ENCODE peak calls at places on chromosomes 2 and 18, in four cellular contexts. One of them, this sample, is unnamed.

GRCh38 chr18:30405038-30405437 is 637.5 kb downstream of the DSC3 start:
- DNase-seq in HCT116: no peak
- DNase-seq in PC-3: no peak
- DNase-seq in breast epithelium: no peak
- DNase-seq in this sample: no peak

GRCh38 chr2:181891258-181891965 is at the start of gene ITPRID2:
- DNase-seq in breast epithelium: peak; percentile 69
- DNase-seq in HCT116: peak; percentile 74
- DNase-seq in PC-3: peak; percentile 92
- DNase-seq in this sample: peak; percentile 89

GRCh38 chr18:57624988-57625387 is 3.4 kb upstream of the NARS1 start:
- DNase-seq in PC-3: peak; percentile 21
- DNase-seq in breast epithelium: no peak
- DNase-seq in HCT116: peak; percentile 15
- DNase-seq in this sample: no peak

GRCh38 chr2:217070043-217070430 is 210.2 kb upstream of the TNP1 start:
- DNase-seq in breast epithelium: no peak
- DNase-seq in PC-3: no peak
- DNase-seq in HCT116: no peak
- DNase-seq in this sample: no peak

GRCh38 chr2:8511868-8512612 is 169.8 kb upstream of the ID2 start:
- DNase-seq in PC-3: peak; percentile 16
- DNase-seq in HCT116: no peak
- DNase-seq in breast epithelium: no peak
- DNase-seq in this sample: no peak

GRCh38 chr18:49751427-49752094 is 61.8 kb downstream of the ACAA2 start:
- DNase-seq in PC-3: no peak
- DNase-seq in breast epithelium: no peak
- DNase-seq in HCT116: no peak
- DNase-seq in this sample: no peak

GRCh38 chr18:67483237-67483636 is 33.3 kb downstream of the DSEL start:
- DNase-seq in PC-3: no peak
- DNase-seq in breast epithelium: no peak
- DNase-seq in HCT116: no peak
- DNase-seq in this sample: no peak

GRCh38 chr2:8650256-8650655 is 31.6 kb upstream of the ID2 start:
- DNase-seq in breast epithelium: no peak
- DNase-seq in PC-3: no peak
- DNase-seq in HCT116: no peak
- DNase-seq in this sample: no peak

GRCh38 chr2:224319756-224320155 is 82.2 kb downstream of the FAM124B start:
- DNase-seq in HCT116: no peak
- DNase-seq in PC-3: no peak
- DNase-seq in breast epithelium: no peak
- DNase-seq in this sample: no peak

DNA sequence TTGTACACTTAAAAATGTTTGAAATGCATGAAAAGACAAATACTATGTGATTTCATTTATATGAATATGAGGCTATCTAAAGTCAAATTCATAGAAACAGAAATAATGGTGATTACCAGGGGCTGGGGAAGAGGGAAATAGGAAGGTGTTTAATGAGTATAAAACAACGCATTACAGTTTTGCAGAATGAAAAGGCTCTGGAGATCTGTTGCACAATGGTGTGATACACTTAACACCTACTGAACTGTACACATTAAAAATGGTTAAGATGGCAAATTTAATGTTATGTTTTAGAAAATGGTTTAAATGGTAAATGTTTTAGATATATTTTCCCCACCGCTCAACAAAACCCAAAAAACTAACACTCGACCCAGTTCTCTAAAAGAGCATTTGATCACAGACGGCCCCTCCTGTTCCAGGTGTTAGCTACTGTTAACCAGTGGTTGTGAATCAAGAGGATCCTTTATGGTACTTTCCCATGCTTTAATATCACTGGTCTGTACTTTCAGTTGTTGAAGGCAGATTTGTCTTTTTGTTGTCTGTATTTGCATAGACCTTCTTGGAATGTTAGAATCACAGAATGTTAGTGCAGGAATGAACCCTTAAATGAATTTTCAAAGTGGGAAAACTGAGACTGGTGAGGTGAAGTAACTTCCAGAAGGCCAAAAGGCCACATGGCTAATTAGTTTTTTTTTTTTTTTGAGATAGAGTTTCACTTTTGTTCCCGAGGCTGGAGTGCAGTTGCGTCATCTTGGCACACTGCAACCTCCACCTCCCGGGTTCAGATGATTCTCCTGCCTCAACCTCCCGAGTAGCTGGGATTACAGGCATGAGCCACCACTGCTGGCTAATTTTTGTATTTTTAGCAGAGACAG is 10.2 kb downstream of the RAB10 start:
- DNase-seq in breast epithelium: no peak
- DNase-seq in PC-3: no peak
- DNase-seq in HCT116: no peak
- DNase-seq in this sample: no peak
- H3K4me3 ChIP-seq in breast epithelium: no peak overlapping the region
- H3K4me3 ChIP-seq in PC-3: no peak overlapping the region
- H3K4me3 ChIP-seq in HCT116: no peak overlapping the region
- H3K4me3 ChIP-seq in this sample: no peak overlapping the region

GRCh38 chr2:105294046-105294445 is 35.5 kb downstream of the TGFBRAP1 start:
- DNase-seq in PC-3: no peak
- DNase-seq in HCT116: no peak
- DNase-seq in breast epithelium: peak; percentile 20
- DNase-seq in this sample: no peak

GRCh38 chr2:105288133-105288532 is 41.4 kb downstream of the TGFBRAP1 start:
- DNase-seq in PC-3: no peak
- DNase-seq in HCT116: no peak
- DNase-seq in breast epithelium: no peak
- DNase-seq in this sample: no peak

GRCh38 chr2:105290981-105291660 is 38.4 kb downstream of the TGFBRAP1 start:
- DNase-seq in PC-3: no peak
- DNase-seq in HCT116: no peak
- DNase-seq in breast epithelium: no peak
- DNase-seq in this sample: no peak

GRCh38 chr2:105294844-105295481 is 34.6 kb downstream of the TGFBRAP1 start:
- DNase-seq in HCT116: peak; percentile 43
- DNase-seq in PC-3: peak; percentile 67
- DNase-seq in breast epithelium: peak; percentile 32
- DNase-seq in this sample: peak; percentile 81

DNA sequence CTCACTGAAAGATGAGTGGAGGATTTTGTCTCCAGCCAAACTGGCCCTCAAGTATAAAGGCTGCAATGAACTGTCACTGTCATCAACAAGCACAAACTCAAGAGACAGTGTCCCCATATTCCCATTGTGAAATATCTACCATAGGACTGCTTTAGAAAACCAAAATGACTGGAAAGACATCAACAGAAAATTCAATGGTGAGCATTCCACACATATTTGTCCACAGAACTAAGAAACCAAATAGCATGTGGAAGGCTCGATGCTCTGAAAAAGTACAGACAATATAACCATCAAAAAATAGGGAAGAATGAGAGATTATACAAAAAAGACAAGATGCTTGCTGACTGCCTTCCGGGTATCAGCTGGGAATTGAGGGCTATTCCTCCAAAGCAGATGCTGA is 37.6 kb downstream of the TGFBRAP1 start:
- DNase-seq in breast epithelium: no peak
- DNase-seq in PC-3: no peak
- DNase-seq in HCT116: no peak
- DNase-seq in this sample: no peak
- H3K36me3 ChIP-seq in breast epithelium: no peaks in the 10 kb centered on the region
- H3K36me3 ChIP-seq in PC-3: peaks cover 22% of the 10 kb centered on the region
- H3K36me3 ChIP-seq in HCT116: peaks cover 7% of the 10 kb centered on the region
- H3K36me3 ChIP-seq in this sample: peaks cover 18% of the 10 kb centered on the region

GRCh38 chr2:27735263-27735904 is 36.1 kb upstream of the MRPL33 start:
- DNase-seq in breast epithelium: peak; percentile 79
- DNase-seq in PC-3: no peak
- DNase-seq in HCT116: no peak
- DNase-seq in this sample: no peak
- H3K4me1 ChIP-seq in breast epithelium: peaks cover 5% of the 10 kb centered on the region
- H3K4me1 ChIP-seq in PC-3: peaks cover 6% of the 10 kb centered on the region
- H3K4me1 ChIP-seq in HCT116: no peaks in the 10 kb centered on the region
- H3K4me1 ChIP-seq in this sample: no peaks in the 10 kb centered on the region

GRCh38 chr18:74395630-74396251 is 61.4 kb downstream of the DIPK1C start:
- DNase-seq in PC-3: no peak
- DNase-seq in HCT116: no peak
- DNase-seq in breast epithelium: no peak
- DNase-seq in this sample: no peak
- H3K4me3 ChIP-seq in PC-3: no peak overlapping the region
- H3K4me3 ChIP-seq in HCT116: no peak overlapping the region
- H3K4me3 ChIP-seq in breast epithelium: no peak overlapping the region
- H3K4me3 ChIP-seq in this sample: no peak overlapping the region

GRCh38 chr2:73728711-73729110 is 8.4 kb downstream of the TPRKB start:
- DNase-seq in breast epithelium: no peak
- DNase-seq in PC-3: no peak
- DNase-seq in HCT116: no peak
- DNase-seq in this sample: no peak
- H3K36me3 ChIP-seq in breast epithelium: no peaks in the 10 kb centered on the region
- H3K36me3 ChIP-seq in PC-3: peaks cover 46% of the 10 kb centered on the region
- H3K36me3 ChIP-seq in HCT116: peaks cover 17% of the 10 kb centered on the region
- H3K36me3 ChIP-seq in this sample: peaks cover 46% of the 10 kb centered on the region

DNA sequence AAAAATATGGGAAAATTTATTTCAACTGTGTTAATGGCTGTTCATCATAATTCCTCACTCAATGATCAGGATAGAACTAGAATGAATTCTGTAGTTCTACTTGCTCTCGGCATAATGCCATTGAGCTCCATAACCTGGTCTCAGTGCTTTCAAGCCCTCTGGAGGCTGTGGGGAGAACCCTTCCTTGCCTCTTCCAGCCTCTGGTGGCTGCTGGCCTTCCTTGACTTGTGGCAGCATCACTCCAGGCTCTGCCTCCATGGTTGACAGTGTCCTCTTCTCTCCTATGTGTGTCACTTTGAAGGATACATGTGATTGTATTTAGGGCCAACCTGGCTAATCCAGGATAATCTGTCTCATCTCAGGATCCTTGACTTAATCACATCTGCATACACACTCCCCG is 26.9 kb upstream of the CABYR start:
- DNase-seq in breast epithelium: no peak
- DNase-seq in HCT116: peak; percentile 7
- DNase-seq in PC-3: peak; percentile 19
- DNase-seq in this sample: no peak
- H3K4me1 ChIP-seq in breast epithelium: no peaks in the 10 kb centered on the region
- H3K4me1 ChIP-seq in HCT116: peaks cover 18% of the 10 kb centered on the region
- H3K4me1 ChIP-seq in PC-3: peaks cover 13% of the 10 kb centered on the region
- H3K4me1 ChIP-seq in this sample: no peaks in the 10 kb centered on the region